ENCODE peak calls at places on chromosome 14, in four cellular contexts. J, C, K and N are unnamed samples.

GRCh38 chr14:104827173-104828055 is 26.5 kb downstream of the ZBTB42 start:
- DNase-seq in C (no peak), K (peak; percentile 47), J (peak; percentile 49), N (peak; percentile 84)

GRCh38 chr14:31357279-31357678 is 63.1 kb downstream of the HEATR5A start:
- DNase-seq in C (no peak), J (no peak), K (no peak), N (no peak)

GRCh38 chr14:31251028-31251958 is 43.7 kb upstream of the HECTD1 start:
- DNase-seq in J (no peak), C (no peak), K (no peak), N (no peak)

GRCh38 chr14:65131176-65131765 is 29.0 kb upstream of the MAX start:
- DNase-seq in K (no peak), C (no peak), J (no peak), N (no peak)

GRCh38 chr14:106094654-106095189 is 568.3 kb downstream of the TMEM121 start:
- DNase-seq in K (peak; percentile 51), J (peak; percentile 11), C (no peak), N (no peak)

GRCh38 chr14:39060818-39061437 is 42.1 kb downstream of the SEC23A start:
- DNase-seq in C (no peak), J (no peak), K (no peak), N (no peak)

GRCh38 chr14:75205586-75205985 is 29.2 kb upstream of the TMED10 start:
- DNase-seq in K (no peak), J (no peak), C (no peak), N (no peak)

GRCh38 chr14:50308363-50308762 is 3.7 kb downstream of the L2HGDH start:
- DNase-seq in J (no peak), K (no peak), C (no peak), N (no peak)

GRCh38 chr14:104265918-104266642 is 127.7 kb downstream of the KIF26A start:
- DNase-seq in K (no peak), C (no peak), J (no peak), N (peak; percentile 41)

GRCh38 chr14:61262082-61262481 is 19.1 kb downstream of the TMEM30B start:
- DNase-seq in J (no peak), K (no peak), C (no peak), N (no peak)

GRCh38 chr14:95256011-95256775 is 63.5 kb downstream of the CLMN start:
- DNase-seq in C (no peak), K (no peak), J (no peak), N (no peak)

GRCh38 chr14:74551903-74552371 is 58.4 kb downstream of the ISCA2 start:
- DNase-seq in J (no peak), K (no peak), C (no peak), N (no peak)

GRCh38 chr14:34931206-34931605 is 51.6 kb upstream of the SRP54 start:
- DNase-seq in C (no peak), J (peak; percentile 78), K (peak; percentile 28), N (no peak)

GRCh38 chr14:28896337-28896736 is 129.8 kb downstream of the FOXG1 start:
- DNase-seq in J (no peak), C (no peak), K (no peak), N (no peak)

GRCh38 chr14:74641581-74641980 is 29.5 kb upstream of the LTBP2 start:
- DNase-seq in J (no peak), K (no peak), C (no peak), N (no peak)

GRCh38 chr14:57712101-57712500 is 153.8 kb downstream of the SLC35F4 start:
- DNase-seq in J (no peak), C (no peak), K (no peak), N (no peak)

GRCh38 chr14:102050625-102051024 is 36.2 kb downstream of the HSP90AA1 start:
- DNase-seq in K (no peak), J (no peak), C (no peak), N (no peak)

GRCh38 chr14:42469637-42470426 is 863.2 kb downstream of the LRFN5 start:
- DNase-seq in K (no peak), C (no peak), J (no peak), N (no peak)